ENCODE peak calls at places on chromosomes 7 and 10, in nine cellular contexts. L is brain microvascular endothelial cell; B is CD8-positive, alpha-beta memory T cell; U is caudate nucleus; Z is GM23248; W is right lobe of liver; D is CD4-positive, CD25-positive, alpha-beta regulatory T cell; T is spleen; M is GM23338. H is an unnamed sample.
A peak's percentile ranks its signal among the peaks of the same experiment; 100 is the strongest.

GRCh38 chr10:100909506-100910260 is 3.1 kb upstream of the SLF2 start:
- DNase-seq in M (no peak), D (peak; percentile 5), W (no peak), Z (no peak), U (no peak), L (no peak), T (no peak), B (no peak), H (no peak)

GRCh38 chr7:55629051-55629677 is 56.9 kb upstream of the VOPP1 start:
- DNase-seq in B (no peak), Z (no peak), D (no peak), L (no peak), U (no peak), M (no peak), W (no peak), T (no peak), H (no peak)

GRCh38 chr7:116702046-116702445 is 30.1 kb downstream of the MET start:
- DNase-seq in L (no peak), Z (no peak), T (no peak), W (no peak), U (no peak), M (no peak), D (no peak), B (no peak), H (no peak)

GRCh38 chr7:57403601-57404342 is 46.2 kb upstream of the ZNF716 start:
- DNase-seq in U (peak; percentile 29), L (no peak), W (peak; percentile 73), T (peak; percentile 76), B (no peak), D (no peak), Z (no peak), M (no peak), H (peak; percentile 15)

GRCh38 chr10:101718681-101719275 is 23.8 kb upstream of the FBXW4 start:
- DNase-seq in L (no peak), U (no peak), B (no peak), M (no peak), W (no peak), D (no peak), T (no peak), Z (no peak), H (no peak)

GRCh38 chr7:73397521-73397934 is 36.0 kb upstream of the FZD9 start:
- DNase-seq in W (no peak), U (no peak), L (no peak), B (no peak), D (no peak), M (peak; percentile 72), T (no peak), Z (no peak), H (no peak)

GRCh38 chr7:77893813-77894212 is 95.2 kb downstream of the PHTF2 start:
- DNase-seq in T (no peak), D (no peak), M (no peak), B (no peak), Z (no peak), W (no peak), U (no peak), L (no peak), H (no peak)

GRCh38 chr10:132942740-132943554 is 577 bp upstream of the CFAP46 start:
- DNase-seq in D (no peak), U (no peak), B (no peak), T (no peak), Z (peak; percentile 12), L (no peak), W (peak; percentile 21), M (peak; percentile 57), H (no peak)

GRCh38 chr7:50303082-50303893 is 1.2 kb upstream of the IKZF1 start:
- DNase-seq in M (peak; percentile 63), D (peak; percentile 35), B (peak; percentile 54), T (peak; percentile 86), U (no peak), W (peak; percentile 24), Z (no peak), L (no peak), H (no peak)

GRCh38 chr7:25642849-25643248 is 414.6 kb upstream of the NPVF start:
- DNase-seq in D (no peak), W (no peak), L (peak; percentile 5), Z (peak; percentile 3), T (no peak), B (no peak), U (no peak), M (no peak), H (no peak)

GRCh38 chr7:103660455-103661371 is 214.7 kb upstream of the SLC26A5 start:
- DNase-seq in B (no peak), L (peak; percentile 46), M (no peak), U (no peak), W (no peak), T (no peak), D (no peak), Z (peak; percentile 39), H (no peak)

GRCh38 chr10:122139627-122140151 is 131.4 kb upstream of the BTBD16 start:
- DNase-seq in U (no peak), M (no peak), L (no peak), B (no peak), Z (no peak), W (no peak), T (no peak), D (no peak), H (no peak)

GRCh38 chr10:122140477-122140902 is 130.6 kb upstream of the BTBD16 start:
- DNase-seq in L (peak; percentile 48), D (no peak), T (no peak), M (no peak), W (no peak), B (no peak), Z (peak; percentile 81), U (no peak), H (no peak)

GRCh38 chr10:122142652-122143237 is 128.4 kb upstream of the BTBD16 start:
- DNase-seq in B (no peak), Z (no peak), U (peak; percentile 26), L (no peak), M (peak; percentile 82), D (peak; percentile 1), T (peak; percentile 82), W (peak; percentile 48), H (no peak)

GRCh38 chr10:122141821-122142651 is 129.1 kb upstream of the BTBD16 start:
- DNase-seq in D (no peak), L (no peak), M (no peak), Z (peak; percentile 90), B (no peak), T (peak; percentile 71), W (no peak), U (no peak), H (no peak)

DNA sequence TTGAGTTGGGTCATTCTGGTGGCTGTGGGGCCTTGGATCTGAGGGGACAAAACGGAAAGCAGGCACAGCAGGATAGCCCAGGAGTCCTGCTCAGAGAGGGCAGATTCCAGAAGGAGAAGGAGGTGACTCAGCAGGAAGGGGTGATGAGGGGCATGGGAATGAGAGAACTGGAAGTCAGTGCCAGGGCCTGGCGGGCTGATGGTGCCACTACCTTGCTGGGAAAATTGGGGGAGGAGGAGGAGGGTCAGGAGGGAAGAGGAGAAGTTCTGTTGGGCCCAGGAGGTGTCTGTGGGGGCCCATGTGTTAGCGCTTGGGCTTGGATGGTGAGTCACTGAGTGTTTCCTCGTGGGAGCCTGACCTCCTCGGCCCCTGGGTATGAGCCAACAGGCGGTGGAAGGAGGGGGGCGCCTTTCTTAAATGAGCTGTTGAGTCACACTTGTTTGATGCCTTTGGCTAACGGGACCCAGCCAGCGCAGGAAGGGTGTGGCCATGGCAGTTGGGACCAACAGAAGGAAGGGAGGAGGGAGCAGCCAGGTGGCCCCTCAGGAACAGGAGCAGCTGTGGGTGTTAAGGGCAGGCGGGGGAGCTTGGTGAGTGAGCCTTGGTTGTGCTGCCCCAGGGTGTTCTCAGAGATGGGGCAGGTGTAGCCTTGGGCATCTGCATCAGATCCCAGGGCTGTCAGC is 130.0 kb upstream of the BTBD16 start:
- DNase-seq in L (peak; percentile 93), B (no peak), U (no peak), T (no peak), W (peak; percentile 63), Z (peak; percentile 97), D (no peak), M (no peak), H (peak; percentile 94)
- H3K27ac ChIP-seq in L (peak overlapping the region; percentile 75), B (no peak overlapping the region), U (no peak overlapping the region), T (no peak overlapping the region), W (no peak overlapping the region), Z (peak overlapping the region; percentile 90), D (no peak overlapping the region), M (peak overlapping the region; percentile 52), H (peak overlapping the region; percentile 35)

GRCh38 chr10:44749141-44749540 is 162.0 kb upstream of the TMEM72 start:
- DNase-seq in Z (no peak), T (no peak), L (no peak), U (no peak), D (no peak), M (no peak), W (no peak), B (no peak), H (no peak)
- H3K27ac ChIP-seq in Z (no peak overlapping the region), T (no peak overlapping the region), L (no peak overlapping the region), U (no peak overlapping the region), D (no peak overlapping the region), M (no peak overlapping the region), W (no peak overlapping the region), B (no peak overlapping the region), H (no peak overlapping the region)

DNA sequence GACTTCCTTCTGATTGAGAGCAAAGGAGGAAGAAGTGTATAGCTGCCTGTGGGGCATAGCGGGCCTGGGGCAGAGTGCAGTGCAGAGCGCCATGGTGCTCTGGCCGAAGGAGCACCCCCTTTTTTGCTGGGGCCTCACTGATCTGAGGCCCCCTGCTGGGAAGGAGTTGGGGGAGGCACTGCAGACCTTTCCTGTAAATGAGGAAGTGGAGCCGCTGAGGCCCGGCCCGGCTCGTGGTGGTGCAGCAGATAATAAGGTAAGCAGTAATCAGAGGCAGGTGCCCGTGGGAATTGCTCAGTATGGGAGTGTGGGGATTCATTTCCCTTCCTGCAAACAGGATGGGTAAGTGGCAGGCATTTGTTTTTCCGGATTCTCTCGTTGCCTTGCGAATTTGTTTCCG is 373.7 kb upstream of the MKI67 start:
- DNase-seq in U (no peak), T (no peak), Z (no peak), D (no peak), L (no peak), B (no peak), W (no peak), M (no peak), H (no peak)
- H3K27ac ChIP-seq in U (no peak overlapping the region), T (no peak overlapping the region), Z (no peak overlapping the region), D (no peak overlapping the region), L (no peak overlapping the region), B (no peak overlapping the region), W (no peak overlapping the region), M (no peak overlapping the region), H (no peak overlapping the region)

DNA sequence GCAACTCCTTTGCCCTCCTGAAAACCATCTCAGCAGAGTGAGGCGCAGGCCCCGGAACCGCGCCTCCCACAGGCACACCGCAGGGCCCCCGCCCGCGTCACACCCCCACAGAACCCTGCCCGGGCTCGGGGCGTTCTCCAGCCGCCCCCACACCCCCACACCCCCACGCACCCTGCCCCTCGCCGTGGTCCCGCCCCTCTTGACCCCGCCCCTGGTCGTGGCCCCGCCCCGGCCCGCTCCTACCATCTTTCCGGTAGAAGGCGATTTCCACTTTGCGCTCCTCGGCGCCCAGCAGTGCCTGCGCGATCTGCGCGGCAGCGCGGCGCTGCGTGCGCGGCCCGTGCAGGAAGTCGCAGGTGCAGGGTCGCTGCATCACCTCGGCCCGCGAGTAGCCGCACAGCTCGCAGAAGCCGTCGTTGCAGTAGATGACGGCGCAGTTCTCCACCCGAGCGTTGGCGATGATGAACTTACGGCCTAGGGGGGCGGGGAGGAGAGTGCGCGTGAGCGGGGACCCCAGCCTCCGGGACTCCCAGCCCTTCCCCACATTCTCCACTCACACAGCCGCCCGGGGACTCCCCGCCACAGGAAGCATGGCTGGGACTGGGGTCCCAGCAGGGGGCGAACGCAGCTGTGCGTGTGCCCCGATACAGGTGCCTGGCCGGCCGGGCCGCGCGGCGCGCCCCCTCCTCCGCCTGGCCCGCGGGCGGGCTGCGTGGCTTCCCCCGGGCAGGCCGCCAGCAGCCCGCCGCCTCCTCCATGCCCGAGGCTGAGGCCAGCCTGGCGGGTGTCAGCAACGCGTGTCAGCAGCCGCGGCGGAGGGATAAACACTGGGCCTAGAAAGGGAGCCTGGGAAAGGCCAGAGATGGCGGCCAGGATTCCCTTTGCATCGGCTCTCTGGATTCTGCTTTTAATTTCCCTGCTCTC is 3.4 kb downstream of the KCNH2 start:
- DNase-seq in U (no peak), Z (peak; percentile 62), D (peak; percentile 91), T (peak; percentile 92), L (no peak), W (no peak), M (peak; percentile 54), B (peak; percentile 86), H (no peak)
- H3K27ac ChIP-seq in U (peak overlapping the region; percentile 78), Z (no peak overlapping the region), D (peak overlapping the region; percentile 74), T (peak overlapping the region; percentile 27), L (no peak overlapping the region), W (no peak overlapping the region), M (no peak overlapping the region), B (peak overlapping the region; percentile 64), H (no peak overlapping the region)

H was measured in tibial nerve.